ENCODE peak calls at places on chromosome 14, in four cellular contexts. V is NCI-H146, X is putamen, D is lung microvascular endothelial cell. O is an unnamed sample.

GRCh38 chr14:104600805-104601204 is 3.8 kb downstream of the TMEM179 start:
- DNase-seq in V (no peak), X (no peak), D (no peak), O (no peak)

GRCh38 chr14:61512026-61512425 is 183.3 kb upstream of the HIF1A start:
- DNase-seq in V (no peak), X (no peak), D (peak; percentile 65), O (no peak)

GRCh38 chr14:77024171-77024627 is 4.3 kb downstream of the IRF2BPL start:
- DNase-seq in V (no peak), X (no peak), D (peak; percentile 11), O (peak; percentile 85)

GRCh38 chr14:104037903-104038302 is 47.6 kb upstream of the ASPG start:
- DNase-seq in V (no peak), X (no peak), D (no peak), O (no peak)

GRCh38 chr14:39102265-39102968 is 618 bp downstream of the SEC23A start:
- DNase-seq in V (peak; percentile 54), X (peak; percentile 22), D (peak; percentile 28), O (peak; percentile 46)

GRCh38 chr14:70640938-70641547 is 673 bp upstream of the TTC9 start:
- DNase-seq in V (peak; percentile 61), X (no peak), D (peak; percentile 13), O (peak; percentile 58)

GRCh38 chr14:77892381-77892871 is 92.5 kb downstream of the ADCK1 start:
- DNase-seq in V (no peak), X (no peak), D (no peak), O (no peak)

GRCh38 chr14:90514015-90514398 is 117.2 kb downstream of the CALM1 start:
- DNase-seq in V (peak; percentile 89), X (no peak), D (no peak), O (peak; percentile 89)

GRCh38 chr14:70707138-70708038 is 65.7 kb downstream of the TTC9 start:
- DNase-seq in V (peak; percentile 69), X (no peak), D (no peak), O (no peak)

GRCh38 chr14:28382460-28383220 is 383.9 kb upstream of the FOXG1 start:
- DNase-seq in V (no peak), X (no peak), D (no peak), O (no peak)

GRCh38 chr14:26855051-26855753 is 257.4 kb upstream of the NOVA1 start:
- DNase-seq in V (no peak), X (no peak), D (no peak), O (no peak)

GRCh38 chr14:100147181-100147631 is 12.2 kb downstream of the DEGS2 start:
- DNase-seq in V (no peak), X (no peak), D (no peak), O (peak; percentile 40)

GRCh38 chr14:101636081-101636560 is 74.8 kb downstream of the DIO3 start:
- DNase-seq in V (no peak), X (no peak), D (no peak), O (no peak)

GRCh38 chr14:78007160-78007559 is 163.0 kb upstream of the NRXN3 start:
- DNase-seq in V (no peak), X (no peak), D (no peak), O (no peak)

GRCh38 chr14:61527325-61528100 is 167.8 kb upstream of the HIF1A start:
- DNase-seq in V (no peak), X (no peak), D (no peak), O (no peak)

O was measured in NCI-H345.